ENCODE peak calls at places on chromosomes 13 and 19, in five cellular contexts. I is astrocyte of the spinal cord, C is neural crest cell, H is WTC11, D is fibroblast of lung. A is an unnamed sample.

GRCh38 chr19:4396949-4397783 is 3.2 kb downstream of the SH3GL1 start:
- DNase-seq in D (no peak), H (no peak), C (no peak), I (no peak), A (no peak)

GRCh38 chr19:974564-975257 is 9.4 kb upstream of the WDR18 start:
- DNase-seq in D (no peak), H (no peak), C (no peak), I (no peak), A (no peak)

GRCh38 chr19:16013851-16014840 is 62.1 kb upstream of the TPM4 start:
- DNase-seq in H (no peak), C (no peak), D (no peak), I (no peak), A (no peak)

GRCh38 chr13:67588607-67589006 is 358.5 kb upstream of the PCDH9 start:
- DNase-seq in H (peak), I (no peak), D (no peak), C (no peak), A (no peak)

GRCh38 chr19:33362508-33363228 is 10.8 kb upstream of the CEBPG start:
- DNase-seq in I (no peak), D (no peak), H (no peak), C (no peak), A (no peak)

GRCh38 chr19:17869114-17869608 is 2.6 kb upstream of the SLC5A5 start:
- DNase-seq in D (no peak), I (no peak), H (peak), C (no peak), A (no peak)

GRCh38 chr13:114136576-114136975 is 4.2 kb upstream of the RASA3 start:
- DNase-seq in I (no peak), H (peak), C (no peak), D (no peak), A (no peak)

GRCh38 chr19:4013886-4014540 is 6.5 kb downstream of the PIAS4 start:
- DNase-seq in C (no peak), H (no peak), D (no peak), I (no peak), A (no peak)

GRCh38 chr19:6071103-6071485 is 39.2 kb downstream of the RFX2 start:
- DNase-seq in I (peak), C (no peak), H (no peak), D (peak), A (peak)

GRCh38 chr19:50007947-50008346 is 17.2 kb downstream of the VRK3 start:
- DNase-seq in I (no peak), H (no peak), C (no peak), D (no peak), A (no peak)

GRCh38 chr19:50007170-50007569 is 18.0 kb downstream of the VRK3 start:
- DNase-seq in I (no peak), H (no peak), C (no peak), D (no peak), A (no peak)

GRCh38 chr19:50003810-50004419 is 21.3 kb downstream of the VRK3 start:
- DNase-seq in D (peak), C (no peak), H (no peak), I (peak), A (no peak)

GRCh38 chr19:50005428-50005827 is 19.7 kb downstream of the VRK3 start:
- DNase-seq in I (no peak), H (no peak), D (no peak), C (no peak), A (no peak)

GRCh38 chr19:50008532-50008931 is 16.6 kb downstream of the VRK3 start:
- DNase-seq in D (no peak), I (no peak), C (peak), H (peak), A (no peak)
- TF ChIP-seq CTCF in D (no peak), I (peak), C (peak), H (no peak), A (peak)

DNA sequence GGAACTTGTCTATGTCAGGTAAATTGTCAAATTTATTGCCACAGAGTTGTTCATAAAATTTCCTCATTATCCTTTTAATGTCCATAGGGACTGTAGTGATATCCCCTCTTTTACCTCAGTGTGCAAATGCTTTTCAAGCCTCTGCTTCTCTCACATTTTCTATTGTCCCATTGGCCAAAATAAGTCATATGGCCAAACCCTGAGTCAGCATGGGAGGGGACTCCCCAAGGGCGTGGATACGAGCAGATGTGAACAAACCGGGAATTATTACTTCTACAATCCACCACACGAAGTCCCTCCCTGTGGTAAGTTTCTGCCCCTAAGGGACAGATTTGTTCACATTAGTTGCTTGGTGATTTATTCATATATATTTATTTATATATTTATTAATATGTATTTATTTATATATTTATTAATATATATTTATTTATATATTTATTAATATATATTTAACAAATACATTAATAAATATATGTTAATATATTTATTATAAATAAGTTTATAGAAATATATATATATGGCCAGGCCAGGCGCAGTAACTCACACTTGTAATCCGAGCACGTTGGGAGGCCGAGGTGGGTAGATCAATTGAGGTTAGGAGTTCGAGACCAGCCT is 20.1 kb upstream of the CAMSAP3 start:
- DNase-seq in H (no peak), C (no peak), D (no peak), I (no peak), A (no peak)
- TF ChIP-seq CTCF in H (no peak), C (no peak), D (no peak), I (no peak), A (no peak)

DNA sequence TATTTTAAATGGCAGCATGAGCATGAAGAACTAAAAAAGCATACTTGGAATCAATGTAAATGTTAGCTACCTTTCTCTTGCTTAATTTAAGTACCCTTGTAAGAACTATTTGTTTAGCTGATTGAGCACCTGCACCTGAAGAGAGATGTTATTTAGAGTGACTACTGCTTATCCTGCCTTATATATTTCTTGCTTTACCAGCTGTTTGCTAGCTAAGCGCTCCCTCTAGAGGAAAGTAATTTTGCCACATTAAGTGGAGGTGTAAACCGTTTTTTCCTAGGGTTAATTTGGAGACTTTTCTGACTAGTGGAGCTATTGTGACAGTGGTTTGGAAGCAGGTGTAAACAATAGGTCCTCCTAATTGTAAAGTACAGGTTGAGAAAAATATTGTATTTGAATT is 19.4 kb upstream of the PSG2 start:
- DNase-seq in D (no peak), H (no peak), I (no peak), C (no peak), A (no peak)
- TF ChIP-seq CTCF in D (no peak), H (no peak), I (no peak), C (no peak), A (no peak)

GRCh38 chr13:39417131-39417530 is 185.9 kb downstream of the LHFPL6 start:
- DNase-seq in C (peak), D (no peak), I (peak), H (peak), A (no peak)
- TF ChIP-seq CTCF in C (peak), D (peak), I (peak), H (peak), A (peak)

GRCh38 chr13:111462944-111463343 is 142.5 kb downstream of the TEX29 start:
- DNase-seq in H (no peak), I (no peak), C (no peak), D (no peak), A (no peak)

GRCh38 chr13:111459803-111460547 is 139.5 kb downstream of the TEX29 start:
- DNase-seq in H (no peak), C (no peak), D (no peak), I (no peak), A (peak)

GRCh38 chr13:111460548-111461444 is 140.4 kb downstream of the TEX29 start:
- DNase-seq in I (peak), C (peak), H (peak), D (peak), A (peak)

GRCh38 chr13:111462221-111462764 is 141.9 kb downstream of the TEX29 start:
- DNase-seq in I (no peak), H (no peak), D (no peak), C (no peak), A (no peak)

DNA sequence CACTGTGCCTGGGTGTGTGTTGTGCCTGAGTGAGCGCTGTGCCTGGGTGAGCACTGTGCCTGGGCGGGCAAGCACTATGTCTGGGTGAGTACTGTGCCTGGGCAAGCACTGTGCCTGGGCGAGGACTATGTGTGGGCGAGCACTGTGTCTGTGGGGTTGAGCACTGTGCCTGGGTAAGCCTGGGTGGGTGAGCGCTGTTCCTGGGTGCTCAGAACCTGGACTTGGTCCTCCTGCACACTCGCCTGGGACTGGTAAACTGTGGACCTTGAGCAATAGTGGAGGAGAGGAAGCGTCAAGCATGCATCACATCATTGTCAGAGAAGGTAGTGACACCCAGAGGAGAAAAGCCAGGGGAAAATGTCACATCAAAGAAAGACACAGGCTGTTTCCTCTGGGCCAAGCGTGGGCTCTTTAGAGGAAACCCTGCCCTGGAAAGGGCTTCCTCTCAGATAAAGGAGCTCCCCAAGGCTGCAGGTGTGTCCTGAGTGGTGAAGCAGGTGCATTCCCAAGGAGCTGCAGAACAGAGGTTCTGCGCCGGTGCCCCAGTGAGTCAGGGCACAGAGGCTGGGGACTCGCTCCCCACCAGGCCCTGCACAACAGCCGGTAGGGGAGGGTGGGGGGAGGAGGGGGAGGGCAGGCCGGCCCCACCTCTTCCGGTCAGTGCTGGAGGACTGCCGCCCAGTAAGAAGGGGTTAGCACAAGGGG is 141.2 kb downstream of the TEX29 start:
- DNase-seq in I (no peak), D (no peak), C (no peak), H (no peak), A (no peak)
- TF ChIP-seq CTCF in I (no peak), D (no peak), C (no peak), H (no peak), A (no peak)

DNA sequence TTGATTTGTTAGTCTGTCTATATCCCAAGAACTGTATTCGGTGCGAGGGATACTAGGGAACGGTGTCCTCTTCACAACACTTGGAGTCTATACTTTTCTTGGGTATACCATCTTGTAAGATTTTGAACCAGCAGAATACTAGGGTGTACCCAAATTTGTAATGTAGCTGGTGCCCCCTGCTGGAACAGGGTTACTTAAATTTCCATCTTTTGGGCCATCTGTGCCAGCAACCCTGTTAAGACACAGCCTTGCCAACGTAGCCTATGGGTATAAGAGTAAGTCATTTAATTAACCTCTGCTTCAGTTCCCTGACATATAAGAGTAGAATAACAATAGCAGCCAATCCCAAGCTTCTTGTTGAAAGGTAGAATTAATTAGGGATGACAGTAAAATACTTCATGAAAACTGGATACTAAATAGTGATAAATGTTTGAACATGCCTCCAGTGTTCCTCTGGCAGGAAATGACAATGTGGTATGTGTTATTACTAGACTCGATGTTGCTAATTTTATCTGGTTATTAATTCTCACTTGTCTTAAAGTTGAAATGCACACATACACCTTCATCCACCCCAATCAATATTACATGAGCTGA is 607.6 kb downstream of the FGF9 start:
- DNase-seq in I (no peak), D (peak), H (peak), C (peak), A (no peak)
- TF ChIP-seq CTCF in I (no peak), D (peak), H (peak), C (peak), A (peak)

GRCh38 chr13:38530492-38530891 is 156.4 kb upstream of the FREM2 start:
- DNase-seq in D (peak), C (no peak), I (peak), H (no peak), A (no peak)
- TF ChIP-seq CTCF in D (peak), C (peak), I (peak), H (no peak), A (peak)

DNA sequence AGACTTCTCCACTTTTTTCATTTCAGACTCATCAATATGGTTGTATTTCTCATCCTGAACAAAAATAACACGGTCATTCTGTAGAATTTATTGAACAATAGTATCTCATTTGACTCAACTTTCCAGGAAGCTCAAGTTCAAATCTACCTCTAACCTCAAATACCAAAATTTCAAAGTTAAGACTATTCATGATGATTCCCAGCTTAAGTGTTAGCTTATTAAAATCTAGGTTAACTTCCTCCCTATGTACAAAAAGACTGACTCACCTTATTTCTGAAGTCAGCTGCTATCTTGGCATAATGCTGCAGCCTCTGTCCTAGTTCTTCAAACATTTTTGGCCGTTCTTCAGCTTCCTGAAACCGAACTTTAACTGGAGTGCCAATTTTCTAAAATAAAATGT is 23.2 kb downstream of the HSPH1 start:
- DNase-seq in C (no peak), I (no peak), H (no peak), D (no peak), A (no peak)
- TF ChIP-seq CTCF in C (no peak), I (no peak), H (no peak), D (no peak), A (no peak)

DNA sequence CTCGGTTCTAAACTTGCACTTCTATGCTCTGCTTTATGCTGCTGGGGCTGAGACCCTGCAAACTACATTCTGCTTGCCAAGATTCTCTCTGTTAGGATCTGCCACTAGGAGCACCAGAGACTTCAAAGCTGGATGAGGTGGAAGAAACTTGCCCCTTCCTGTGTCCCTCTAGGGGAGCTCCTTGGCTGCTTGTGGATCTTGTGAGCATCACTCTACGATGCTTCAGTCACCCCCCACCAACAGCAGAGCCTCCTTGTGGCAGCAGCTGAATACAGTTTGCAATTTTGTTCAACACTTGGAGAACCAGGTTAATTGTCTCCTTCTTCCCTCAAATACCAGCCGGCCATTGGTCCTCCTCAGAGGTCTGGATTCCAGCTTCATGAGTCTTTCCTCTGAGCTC is 310.6 kb downstream of the FGF14 start:
- DNase-seq in H (peak), D (no peak), I (peak), C (no peak), A (no peak)
- TF ChIP-seq CTCF in H (no peak), D (peak), I (peak), C (peak), A (peak)

A was measured in type B pancreatic cell.